ENCODE peak calls at places on chromosomes 6 and 20, in eight cellular contexts. H is T-helper 1 cell; G is GM23248; K is tibial artery; V is stimulated activated CD4-positive, alpha-beta T cell treated with anti-CD3 and anti-CD28 coated beads, Interleukin-4, amount 100 ng/mL, for 48 hours; N is AML-193; J is hippocampal formation; U is HTR-8/SVneo. F is an unnamed sample.

GRCh38 chr20:346033-346639 is 775 bp upstream of the NRSN2 start:
- DNase-seq in H (no peak), G (no peak), K (no peak), V (no peak), N (no peak), J (no peak), U (no peak), F (no peak)

GRCh38 chr6:83167726-83168278 is 25.3 kb downstream of the PGM3 start:
- DNase-seq in H (no peak), G (no peak), K (no peak), V (no peak), N (no peak), J (no peak), U (no peak), F (no peak)

GRCh38 chr6:109513571-109514071 is 30.6 kb upstream of the ZBTB24 start:
- DNase-seq in H (no peak), G (peak), K (no peak), V (no peak), N (no peak), J (no peak), U (no peak), F (no peak)

GRCh38 chr6:98835149-98836024 is 1.0 kb downstream of the POU3F2 start:
- DNase-seq in H (no peak), G (no peak), K (no peak), V (no peak), N (no peak), J (no peak), U (no peak), F (no peak)

GRCh38 chr6:14542670-14543366 is 425.2 kb downstream of the CD83 start:
- DNase-seq in H (no peak), G (peak), K (no peak), V (peak), N (no peak), J (no peak), U (peak), F (no peak)

GRCh38 chr6:132199343-132199742 is 201.9 kb downstream of the MOXD1 start:
- DNase-seq in H (no peak), G (peak), K (no peak), V (no peak), N (no peak), J (no peak), U (peak), F (no peak)

GRCh38 chr6:170441316-170441715 is 111.8 kb downstream of the PSMB1 start:
- DNase-seq in H (no peak), G (peak), K (no peak), V (no peak), N (no peak), J (no peak), U (no peak), F (peak)

GRCh38 chr6:42222450-42222849 is 4.8 kb upstream of the MRPS10 start:
- DNase-seq in H (no peak), G (no peak), K (no peak), V (no peak), N (no peak), J (no peak), U (no peak), F (no peak)

GRCh38 chr6:170176621-170177382 is 114.1 kb downstream of the DLL1 start:
- DNase-seq in H (no peak), G (peak), K (no peak), V (no peak), N (no peak), J (no peak), U (no peak), F (no peak)

GRCh38 chr20:63566395-63567131 is 7.5 kb downstream of the HELZ2 start:
- DNase-seq in H (no peak), G (no peak), K (no peak), V (no peak), N (no peak), J (no peak), U (no peak), F (no peak)

GRCh38 chr6:1603708-1604346 is 5.9 kb upstream of the FOXC1 start:
- DNase-seq in H (no peak), G (no peak), K (no peak), V (no peak), N (no peak), J (no peak), U (no peak), F (no peak)

GRCh38 chr6:35050291-35050987 is 90.7 kb downstream of the TCP11 start:
- DNase-seq in H (no peak), G (no peak), K (peak), V (no peak), N (no peak), J (no peak), U (no peak), F (no peak)

GRCh38 chr6:108762394-108762793 is 85.8 kb upstream of the ARMC2 start:
- DNase-seq in H (no peak), G (no peak), K (no peak), V (no peak), N (peak), J (no peak), U (no peak), F (no peak)

GRCh38 chr20:19456600-19457390 is 244.4 kb downstream of the SLC24A3 start:
- DNase-seq in H (no peak), G (no peak), K (no peak), V (no peak), N (no peak), J (no peak), U (no peak), F (no peak)

GRCh38 chr20:35437599-35437998 is 429 bp downstream of the GDF5 start:
- DNase-seq in H (no peak), G (no peak), K (no peak), V (no peak), N (no peak), J (no peak), U (no peak), F (no peak)

GRCh38 chr20:46259260-46259859 is 48.9 kb downstream of the CDH22 start:
- DNase-seq in H (no peak), G (no peak), K (no peak), V (no peak), N (no peak), J (no peak), U (no peak), F (no peak)

GRCh38 chr6:134204031-134204430 is 113.9 kb downstream of the SGK1 start:
- DNase-seq in H (no peak), G (no peak), K (no peak), V (no peak), N (no peak), J (no peak), U (no peak), F (no peak)

GRCh38 chr20:37365760-37366638 is 20.1 kb downstream of the SRC start:
- DNase-seq in H (no peak), G (no peak), K (no peak), V (no peak), N (peak), J (peak), U (no peak), F (no peak)

GRCh38 chr6:98308564-98308963 is 525.8 kb upstream of the POU3F2 start:
- DNase-seq in H (no peak), G (no peak), K (no peak), V (no peak), N (no peak), J (peak), U (no peak), F (no peak)

GRCh38 chr20:9837634-9838033 is 1.2 kb downstream of the PAK5 start:
- DNase-seq in H (no peak), G (no peak), K (no peak), V (no peak), N (no peak), J (no peak), U (no peak), F (no peak)

GRCh38 chr6:40484066-40484465 is 103.1 kb downstream of the LRFN2 start:
- DNase-seq in H (no peak), G (no peak), K (no peak), V (no peak), N (no peak), J (no peak), U (no peak), F (no peak)

GRCh38 chr6:84645563-84646266 is 118.7 kb downstream of the TBX18 start:
- DNase-seq in H (no peak), G (peak), K (no peak), V (no peak), N (no peak), J (no peak), U (no peak), F (no peak)

GRCh38 chr6:95431637-95432228 is 145.6 kb upstream of the MANEA start:
- DNase-seq in H (no peak), G (peak), K (peak), V (peak), N (peak), J (peak), U (no peak), F (no peak)

GRCh38 chr6:103327079-103327478 is 1532.6 kb downstream of the HACE1 start:
- DNase-seq in H (no peak), G (no peak), K (no peak), V (no peak), N (no peak), J (no peak), U (no peak), F (no peak)

GRCh38 chr20:63230800-63231268 is 4.9 kb upstream of the BIRC7 start:
- DNase-seq in H (no peak), G (peak), K (peak), V (no peak), N (no peak), J (peak), U (no peak), F (no peak)

GRCh38 chr20:12276011-12276673 is 358.4 kb downstream of the BTBD3 start:
- DNase-seq in H (no peak), G (no peak), K (no peak), V (no peak), N (no peak), J (no peak), U (no peak), F (no peak)

GRCh38 chr6:145891126-145891525 is 73.0 kb downstream of the SHPRH start:
- DNase-seq in H (no peak), G (peak), K (no peak), V (no peak), N (no peak), J (no peak), U (no peak), F (no peak)

GRCh38 chr6:27630727-27631613 is 158.1 kb upstream of the ZNF184 start:
- DNase-seq in H (no peak), G (peak), K (no peak), V (peak), N (no peak), J (peak), U (no peak), F (no peak)

GRCh38 chr6:55868910-55869479 is 6.4 kb downstream of the BMP5 start:
- DNase-seq in H (no peak), G (no peak), K (no peak), V (peak), N (no peak), J (no peak), U (peak), F (no peak)

GRCh38 chr6:91710356-91710755 is 1123.5 kb upstream of the MAP3K7 start:
- DNase-seq in H (no peak), G (no peak), K (no peak), V (no peak), N (no peak), J (no peak), U (no peak), F (no peak)

GRCh38 chr20:17835240-17835940 is 133.2 kb downstream of the SNX5 start:
- DNase-seq in H (no peak), G (peak), K (peak), V (no peak), N (no peak), J (no peak), U (peak), F (peak)

GRCh38 chr6:156389296-156389695 is 387.9 kb upstream of the ARID1B start:
- DNase-seq in H (no peak), G (no peak), K (no peak), V (no peak), N (no peak), J (no peak), U (no peak), F (no peak)

GRCh38 chr6:126204598-126204997 is 135.3 kb upstream of the CENPW start:
- DNase-seq in H (no peak), G (no peak), K (no peak), V (no peak), N (no peak), J (no peak), U (no peak), F (no peak)

GRCh38 chr20:3735768-3736167 is 3.3 kb downstream of the HSPA12B start:
- DNase-seq in H (no peak), G (no peak), K (no peak), V (no peak), N (no peak), J (no peak), U (no peak), F (no peak)

GRCh38 chr6:90184334-90185298 is 112.0 kb downstream of the BACH2 start:
- DNase-seq in H (no peak), G (no peak), K (no peak), V (no peak), N (no peak), J (no peak), U (no peak), F (no peak)

GRCh38 chr20:49510562-49511117 is 28.2 kb upstream of the KCNB1 start:
- DNase-seq in H (no peak), G (peak), K (peak), V (no peak), N (no peak), J (no peak), U (peak), F (peak)

GRCh38 chr6:163965426-163966348 is 551.2 kb downstream of the QKI start:
- DNase-seq in H (no peak), G (no peak), K (no peak), V (no peak), N (no peak), J (peak), U (peak), F (no peak)

GRCh38 chr6:169854813-169855212 is 103.4 kb downstream of the ERMARD start:
- DNase-seq in H (no peak), G (no peak), K (peak), V (no peak), N (no peak), J (no peak), U (no peak), F (no peak)

F was measured in ascending aorta.